ENCODE peak calls at places on chromosomes 7 and 10, in six cellular contexts. V, Z, X, L, B and F are unnamed samples. For H3K9me3, the result is how much of the 10 kb centered on the place peaks cover.

GRCh38 chr10:26214538-26215461 is 1.8 kb upstream of the GAD2 start:
- DNase-seq in V (no peak), Z (no peak), X (no peak), L (no peak), B (no peak), F (no peak)

GRCh38 chr7:43117842-43118241 is 5.4 kb downstream of the HECW1 start:
- DNase-seq in V (no peak), Z (no peak), X (no peak), L (no peak), B (no peak), F (no peak)

GRCh38 chr10:89916481-89916880 is 215.1 kb downstream of the KIF20B start:
- DNase-seq in V (no peak), Z (no peak), X (no peak), L (no peak), B (no peak), F (no peak)

GRCh38 chr7:74002474-74003017 is 25.4 kb upstream of the ELN start:
- DNase-seq in V (peak), Z (peak), X (no peak), L (peak), B (peak), F (no peak)

GRCh38 chr10:78343266-78343665 is 309.6 kb downstream of the RPS24 start:
- DNase-seq in V (no peak), Z (no peak), X (no peak), L (no peak), B (peak), F (no peak)

GRCh38 chr7:116674508-116675173 is 2.6 kb downstream of the MET start:
- DNase-seq in V (peak), Z (no peak), X (no peak), L (no peak), B (no peak), F (no peak)

GRCh38 chr7:138460649-138461607 is 869 bp downstream of the TRIM24 start:
- DNase-seq in V (peak), Z (peak), X (peak), L (peak), B (peak), F (peak)

GRCh38 chr7:128104109-128104742 is 73.0 kb upstream of the LRRC4 start:
- DNase-seq in V (no peak), Z (peak), X (no peak), L (no peak), B (no peak), F (no peak)

GRCh38 chr10:97065686-97066679 is 119.8 kb downstream of the SLIT1 start:
- DNase-seq in V (no peak), Z (no peak), X (no peak), L (peak), B (no peak), F (no peak)

GRCh38 chr10:128113026-128113425 is 13.2 kb downstream of the MKI67 start:
- DNase-seq in V (no peak), Z (no peak), X (peak), L (no peak), B (no peak), F (no peak)

GRCh38 chr7:101953248-101953819 is 135.9 kb downstream of the CUX1 start:
- DNase-seq in V (peak), Z (no peak), X (peak), L (no peak), B (peak), F (no peak)

GRCh38 chr10:78899996-78900714 is 168.6 kb upstream of the ZMIZ1 start:
- DNase-seq in V (no peak), Z (no peak), X (no peak), L (peak), B (peak), F (no peak)

GRCh38 chr10:62233494-62234283 is 35.0 kb downstream of the RTKN2 start:
- DNase-seq in V (peak), Z (no peak), X (no peak), L (no peak), B (no peak), F (no peak)

GRCh38 chr7:29457565-29457971 is 106.1 kb upstream of the PRR15 start:
- DNase-seq in V (no peak), Z (no peak), X (peak), L (no peak), B (peak), F (peak)

GRCh38 chr7:44387427-44387826 is 62.0 kb upstream of the CAMK2B start:
- DNase-seq in V (no peak), Z (no peak), X (no peak), L (no peak), B (no peak), F (no peak)

GRCh38 chr7:64887756-64888508 is 15.1 kb upstream of the ZNF273 start:
- DNase-seq in V (no peak), Z (peak), X (peak), L (peak), B (no peak), F (no peak)

GRCh38 chr10:69278446-69278963 is at the start of gene HK1:
- DNase-seq in V (no peak), Z (no peak), X (peak), L (no peak), B (no peak), F (no peak)

GRCh38 chr10:22315455-22316285 is 518 bp upstream of the COMMD3 start:
- DNase-seq in V (no peak), Z (no peak), X (no peak), L (no peak), B (no peak), F (no peak)

GRCh38 chr7:28645866-28646265 is 233.5 kb downstream of the CREB5 start:
- DNase-seq in V (no peak), Z (no peak), X (no peak), L (no peak), B (no peak), F (no peak)

GRCh38 chr10:95741807-95742528 is 14.0 kb upstream of the ENTPD1 start:
- DNase-seq in V (peak), Z (no peak), X (peak), L (no peak), B (no peak), F (no peak)

GRCh38 chr10:110003524-110003885 is 4.3 kb upstream of the ADD3 start:
- DNase-seq in V (no peak), Z (no peak), X (no peak), L (no peak), B (no peak), F (peak)

GRCh38 chr7:20306499-20306946 is 24.2 kb upstream of the ITGB8 start:
- DNase-seq in V (no peak), Z (no peak), X (no peak), L (no peak), B (no peak), F (peak)

GRCh38 chr10:69479241-69479730 is 28.0 kb downstream of the TSPAN15 start:
- DNase-seq in V (no peak), Z (no peak), X (peak), L (no peak), B (no peak), F (no peak)

GRCh38 chr10:122374246-122374858 is at the start of gene PLEKHA1:
- DNase-seq in V (peak), Z (peak), X (peak), L (peak), B (peak), F (peak)

GRCh38 chr10:122374859-122375721 is 582 bp downstream of the PLEKHA1 start:
- DNase-seq in V (peak), Z (peak), X (peak), L (peak), B (peak), F (peak)

GRCh38 chr10:122379041-122379440 is 4.5 kb downstream of the PLEKHA1 start:
- DNase-seq in V (no peak), Z (no peak), X (no peak), L (no peak), B (no peak), F (no peak)

GRCh38 chr10:122375761-122376160 is 1.3 kb downstream of the PLEKHA1 start:
- DNase-seq in V (no peak), Z (no peak), X (no peak), L (no peak), B (no peak), F (no peak)

DNA sequence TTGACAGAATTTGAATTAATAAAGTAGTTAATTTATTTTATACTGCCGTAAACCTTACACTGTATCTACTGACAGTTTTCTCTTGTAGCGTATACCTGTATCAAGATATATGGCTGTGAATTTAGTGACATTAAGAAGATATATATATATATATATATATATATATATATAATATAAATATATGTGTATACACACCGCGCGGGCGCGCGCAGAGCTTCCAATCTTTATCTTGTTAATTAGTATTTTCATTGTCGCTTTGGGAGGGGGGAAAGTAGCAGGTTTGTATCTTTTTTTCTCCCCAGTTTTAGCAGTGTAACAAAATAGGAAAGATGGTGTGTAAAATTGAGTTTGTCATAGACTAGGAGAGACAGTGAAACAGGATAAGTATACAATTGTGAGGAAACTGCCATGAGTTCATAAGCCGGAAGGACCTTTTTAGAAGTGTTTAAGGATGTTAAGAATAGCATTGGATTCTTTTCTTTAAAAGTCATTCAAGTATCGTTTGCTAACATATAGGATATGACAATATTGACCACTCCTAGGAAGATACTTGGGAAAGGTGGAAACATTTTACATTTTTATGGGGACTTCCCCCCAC is 2.0 kb downstream of the PLEKHA1 start:
- DNase-seq in V (no peak), Z (no peak), X (no peak), L (no peak), B (no peak), F (no peak)
- H3K4me3 ChIP-seq in V (no peak), Z (peak), X (no peak), L (peak), B (no peak), F (no peak)

GRCh38 chr7:159105066-159105780 is 39.4 kb downstream of the VIPR2 start:
- DNase-seq in V (no peak), Z (no peak), X (no peak), L (peak), B (peak), F (no peak)
- H3K9me3 ChIP-seq in V (under half), Z (under half), X (under half), L (under half), B (under half), F (under half)

GRCh38 chr7:92697414-92697813 is 107.2 kb upstream of the FAM133B start:
- DNase-seq in V (no peak), Z (no peak), X (no peak), L (no peak), B (no peak), F (no peak)

GRCh38 chr7:92698237-92698841 is 108.1 kb upstream of the FAM133B start:
- DNase-seq in V (peak), Z (no peak), X (no peak), L (no peak), B (peak), F (peak)

GRCh38 chr7:92695308-92696261 is 105.4 kb upstream of the FAM133B start:
- DNase-seq in V (peak), Z (peak), X (peak), L (no peak), B (peak), F (peak)

GRCh38 chr7:92697012-92697411 is 106.8 kb upstream of the FAM133B start:
- DNase-seq in V (no peak), Z (no peak), X (no peak), L (no peak), B (no peak), F (no peak)

GRCh38 chr7:92696584-92696983 is 106.4 kb upstream of the FAM133B start:
- DNase-seq in V (no peak), Z (no peak), X (no peak), L (no peak), B (no peak), F (no peak)
- H3K4me3 ChIP-seq in V (no peak), Z (no peak), X (peak), L (no peak), B (no peak), F (no peak)

GRCh38 chr7:151017953-151018420 is 6.3 kb downstream of the ATG9B start:
- DNase-seq in V (peak), Z (peak), X (peak), L (peak), B (peak), F (peak)

GRCh38 chr7:151017370-151017952 is 6.8 kb downstream of the ATG9B start:
- DNase-seq in V (no peak), Z (no peak), X (no peak), L (no peak), B (no peak), F (no peak)

GRCh38 chr7:151015967-151016366 is 8.3 kb downstream of the ATG9B start:
- DNase-seq in V (no peak), Z (no peak), X (no peak), L (no peak), B (no peak), F (no peak)

GRCh38 chr7:151016505-151016904 is 7.8 kb downstream of the ATG9B start:
- DNase-seq in V (no peak), Z (no peak), X (no peak), L (no peak), B (no peak), F (no peak)

DNA sequence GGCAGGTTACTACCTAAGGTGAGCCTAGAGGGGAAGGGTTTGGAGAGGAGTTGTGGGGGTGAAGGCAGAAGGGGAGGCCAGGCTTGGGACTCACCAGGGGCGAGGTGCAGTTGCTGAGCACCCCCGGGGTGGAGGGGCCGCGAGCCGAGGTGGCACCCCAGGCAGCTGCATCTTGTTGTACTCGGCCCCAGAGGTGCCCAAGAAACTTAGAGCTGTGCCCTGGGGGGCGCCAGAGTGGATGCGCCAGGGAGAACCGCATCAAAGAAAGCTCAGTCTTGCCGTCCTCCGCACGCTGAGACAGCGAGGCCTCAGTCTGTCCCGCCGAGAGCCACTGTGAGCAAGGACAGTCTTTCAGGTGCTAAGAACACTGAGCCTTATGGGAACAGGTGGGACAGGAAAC is 7.4 kb downstream of the ATG9B start:
- DNase-seq in V (no peak), Z (no peak), X (no peak), L (no peak), B (no peak), F (no peak)
- H3K9me3 ChIP-seq in V (under half), Z (under half), X (under half), L (under half), B (under half), F (under half)

GRCh38 chr10:49187950-49188761 is at the start of gene TMEM273:
- DNase-seq in V (no peak), Z (peak), X (no peak), L (peak), B (peak), F (no peak)
- H3K4me3 ChIP-seq in V (no peak), Z (peak), X (no peak), L (peak), B (peak), F (no peak)

DNA sequence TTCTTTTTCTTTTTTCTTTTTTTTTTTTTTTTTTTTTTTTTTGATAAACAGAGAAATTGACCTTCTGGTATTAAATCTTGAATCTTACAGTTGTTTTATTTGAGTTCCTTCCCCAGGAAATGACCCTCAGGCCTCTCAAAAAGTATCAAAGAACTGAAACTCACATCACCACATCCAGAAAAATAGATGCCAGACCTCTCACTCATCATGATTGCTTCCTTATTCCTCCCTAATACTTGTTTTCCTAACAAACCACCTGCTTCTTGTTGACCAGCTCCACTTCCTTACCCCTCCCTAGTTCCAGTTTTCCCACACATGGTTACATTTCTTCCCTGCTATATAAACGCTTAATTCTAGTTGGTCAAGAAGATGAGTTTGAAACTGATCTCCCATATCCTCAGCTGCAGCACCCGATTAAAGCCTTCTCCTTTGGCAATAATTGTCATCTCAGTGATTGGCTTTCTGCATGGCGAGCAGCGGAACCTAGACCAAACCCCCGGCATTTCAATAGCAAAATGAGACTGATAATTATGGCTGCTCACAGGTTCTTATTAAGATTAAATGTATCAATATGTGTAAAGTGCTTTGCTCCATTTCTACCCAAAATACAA is 681.1 kb upstream of the AUTS2 start:
- DNase-seq in V (no peak), Z (no peak), X (no peak), L (no peak), B (no peak), F (no peak)
- H3K9me3 ChIP-seq in V (under half), Z (under half), X (under half), L (under half), B (under half), F (under half)

GRCh38 chr10:118339096-118339495 is 3.0 kb downstream of the FAM204A start:
- DNase-seq in V (no peak), Z (no peak), X (peak), L (no peak), B (no peak), F (no peak)
- H3K4me3 ChIP-seq in V (no peak), Z (no peak), X (no peak), L (no peak), B (no peak), F (no peak)

DNA sequence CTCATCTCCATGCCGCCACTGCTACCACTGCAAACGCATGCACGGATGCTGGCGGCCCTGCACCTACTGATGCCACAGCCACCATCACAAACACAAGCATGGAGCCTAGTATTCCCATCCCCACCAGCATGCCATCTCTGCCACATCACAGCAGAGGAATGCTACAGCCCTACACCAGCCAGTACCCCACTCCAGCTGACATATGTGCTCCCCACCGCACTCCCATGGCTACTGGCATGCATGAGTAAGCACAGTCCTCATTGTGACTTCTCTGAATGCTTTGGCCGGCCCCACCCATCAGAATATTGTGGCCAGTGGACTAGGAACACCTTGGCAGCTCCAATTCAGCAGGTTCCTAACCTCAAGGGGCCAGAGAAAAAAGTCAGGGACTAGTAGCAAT is 705.5 kb downstream of the POM121L12 start:
- DNase-seq in V (no peak), Z (no peak), X (no peak), L (no peak), B (no peak), F (no peak)
- H3K9me3 ChIP-seq in V (under half), Z (under half), X (under half), L (under half), B (under half), F (under half)